ENCODE peak calls at places on chromosomes 4 and X, in eight cellular contexts. U, L, Y, Z, T, V, D and R are unnamed samples.

GRCh38 chrX:15292861-15293260 is 22.6 kb downstream of the ASB11 start:
- DNase-seq in Z (no peak), L (no peak), Y (no peak), V (no peak), T (no peak), U (no peak), D (no peak), R (no peak)

GRCh38 chr4:69718376-69719293 is 41.8 kb downstream of the SULT1B1 start:
- DNase-seq in D (peak), Z (no peak), Y (no peak), L (no peak), T (peak), U (peak), V (no peak), R (peak)

GRCh38 chr4:154626793-154627484 is 14.5 kb upstream of the FGG start:
- DNase-seq in L (peak), D (peak), T (peak), V (peak), Z (no peak), Y (no peak), U (no peak), R (peak)

GRCh38 chr4:10006236-10006603 is 15.1 kb downstream of the SLC2A9 start:
- DNase-seq in Y (no peak), Z (peak), T (peak), V (peak), U (peak), D (peak), L (peak), R (peak)

GRCh38 chr4:8191136-8191747 is 7.8 kb upstream of the SH3TC1 start:
- DNase-seq in T (peak), D (peak), Z (no peak), Y (no peak), V (peak), L (no peak), U (no peak), R (peak)

GRCh38 chr4:14368391-14368790 is 633.9 kb upstream of the CPEB2 start:
- DNase-seq in U (no peak), Y (no peak), V (no peak), Z (no peak), T (no peak), L (no peak), D (no peak), R (no peak)

GRCh38 chr4:185265942-185266341 is 56.5 kb downstream of the SNX25 start:
- DNase-seq in U (no peak), Z (no peak), T (no peak), V (no peak), L (no peak), D (no peak), Y (no peak), R (peak)

GRCh38 chrX:100720301-100720700 is 11.6 kb downstream of the SYTL4 start:
- DNase-seq in L (no peak), V (no peak), Z (no peak), Y (no peak), T (peak), D (peak), U (no peak), R (peak)

GRCh38 chrX:137430301-137430700 is 135.6 kb upstream of the ZIC3 start:
- DNase-seq in D (no peak), L (no peak), T (no peak), Y (no peak), V (no peak), Z (no peak), U (no peak), R (no peak)

GRCh38 chrX:144896323-144896722 is 351.0 kb upstream of the SPANXN1 start:
- DNase-seq in Y (no peak), T (no peak), V (no peak), U (no peak), L (no peak), Z (no peak), D (no peak), R (no peak)

GRCh38 chrX:8033175-8033574 is 106.0 kb upstream of the PNPLA4 start:
- DNase-seq in U (no peak), T (no peak), V (no peak), Y (no peak), Z (no peak), L (no peak), D (no peak), R (no peak)

GRCh38 chr4:5773271-5773555 is 62.2 kb downstream of the EVC start:
- DNase-seq in U (no peak), V (no peak), Y (no peak), T (peak), Z (no peak), L (no peak), D (no peak), R (peak)

GRCh38 chr4:168408620-168409019 is 71.7 kb downstream of the DDX60L start:
- DNase-seq in T (peak), L (peak), D (peak), V (no peak), U (peak), Y (no peak), Z (peak), R (peak)

GRCh38 chr4:54658321-54659093 is 750 bp downstream of the KIT start:
- DNase-seq in Z (no peak), T (peak), U (no peak), Y (no peak), D (peak), V (peak), L (peak), R (peak)

GRCh38 chr4:146472404-146472803 is 49.3 kb downstream of the SLC10A7 start:
- DNase-seq in V (no peak), U (no peak), Z (no peak), L (no peak), T (no peak), D (no peak), Y (no peak), R (no peak)

GRCh38 chr4:171288816-171289432 is 524.3 kb upstream of the GALNTL6 start:
- DNase-seq in D (no peak), V (no peak), Y (no peak), L (no peak), Z (no peak), T (no peak), U (no peak), R (no peak)

GRCh38 chr4:9811796-9812195 is 30.4 kb downstream of the DRD5 start:
- DNase-seq in V (no peak), T (no peak), U (no peak), L (no peak), D (no peak), Z (no peak), Y (no peak), R (no peak)

GRCh38 chr4:97073194-97073593 is 1070.1 kb downstream of the STPG2 start:
- DNase-seq in Y (no peak), U (peak), T (no peak), V (no peak), D (no peak), Z (no peak), L (no peak), R (peak)

GRCh38 chrX:46770006-46770816 is 11.3 kb upstream of the SLC9A7 start:
- DNase-seq in U (no peak), V (no peak), L (no peak), T (peak), D (peak), Z (no peak), Y (no peak), R (peak)

GRCh38 chr4:135371137-135371536 is 1169.5 kb upstream of the PABPC4L start:
- DNase-seq in D (no peak), V (no peak), Z (no peak), T (no peak), L (no peak), Y (no peak), U (no peak), R (no peak)

GRCh38 chr4:126821152-126821551 is 811.6 kb upstream of the INTU start:
- DNase-seq in U (no peak), T (no peak), V (no peak), D (no peak), Y (no peak), L (no peak), Z (no peak), R (no peak)

GRCh38 chr4:184369871-184370270 is 104.5 kb downstream of the IRF2 start:
- DNase-seq in D (peak), V (no peak), L (no peak), U (no peak), Z (no peak), Y (no peak), T (no peak), R (no peak)

GRCh38 chr4:7411896-7412585 is 22.7 kb downstream of the PSAPL1 start:
- DNase-seq in T (no peak), Z (no peak), Y (no peak), L (no peak), D (no peak), U (no peak), V (peak), R (no peak)

DNA sequence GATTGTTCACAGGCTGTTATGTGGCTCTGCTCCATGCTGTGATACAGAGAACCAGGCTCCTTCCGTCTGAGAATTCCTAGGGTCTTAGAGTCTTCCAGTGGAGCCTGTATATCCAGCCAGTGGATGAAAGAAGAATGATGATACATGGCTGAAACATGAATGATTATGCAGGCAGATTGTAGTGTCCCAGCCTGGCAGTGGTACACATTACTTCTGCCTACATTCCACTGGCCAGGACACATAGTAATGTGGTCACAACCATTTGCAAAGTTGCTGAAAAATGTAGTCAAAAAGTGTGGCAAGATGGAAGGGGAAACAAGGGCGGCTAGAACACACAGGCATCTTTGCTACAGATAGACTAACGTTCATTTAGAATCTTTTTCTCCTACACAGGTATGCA is 4.5 kb upstream of the GBA3 start:
- DNase-seq in L (no peak), U (no peak), Y (no peak), Z (no peak), D (peak), T (peak), V (no peak), R (peak)
- TF ChIP-seq CTCF in L (no peak), U (no peak), Y (no peak), Z (no peak), D (no peak), T (no peak), V (no peak), R (no peak)

DNA sequence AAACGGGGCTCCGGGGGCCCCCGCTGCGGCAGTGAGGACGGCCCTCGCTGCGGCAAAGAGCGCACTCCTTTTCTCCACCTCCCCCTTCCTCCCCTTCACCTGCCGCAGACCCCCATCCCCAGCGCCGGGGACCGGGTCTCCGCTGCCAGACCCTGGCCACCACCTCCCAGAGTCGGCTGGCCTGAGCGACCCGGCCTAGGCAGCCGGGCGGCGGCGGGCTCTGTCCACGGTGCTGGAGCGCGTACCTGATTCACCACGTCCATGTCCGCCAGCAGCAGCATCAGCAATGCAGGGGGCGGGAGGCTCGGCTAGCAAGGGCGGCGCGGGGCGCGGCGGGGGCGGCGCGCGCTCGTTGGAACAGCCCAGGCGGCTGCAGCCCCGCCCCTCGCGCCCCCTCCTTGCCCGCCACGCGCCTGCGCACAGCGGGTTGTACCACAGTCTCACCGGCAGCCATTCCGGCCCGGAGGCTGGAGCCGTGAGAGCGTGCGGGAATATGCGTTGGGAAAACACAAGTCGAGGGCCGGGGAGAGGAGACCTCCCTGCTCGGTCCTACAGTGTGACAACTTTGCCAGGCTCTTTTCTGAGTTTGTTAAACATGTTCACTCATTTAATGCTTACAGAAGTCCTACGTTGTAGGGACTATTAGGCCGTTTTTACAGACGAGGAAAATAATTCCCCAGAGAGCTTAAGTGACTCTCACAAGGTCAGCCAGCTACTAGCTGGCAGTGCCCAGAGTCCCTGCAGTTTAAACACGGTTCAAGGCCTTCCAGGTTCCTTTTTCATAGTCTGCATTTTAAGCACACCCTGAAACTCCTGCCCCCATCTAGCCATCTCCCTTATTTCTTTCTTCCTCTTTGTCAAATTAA is at the start of gene SYP:
- DNase-seq in U (peak), Z (peak), V (peak), D (peak), L (peak), T (peak), Y (peak), R (peak)
- H3K4me3 ChIP-seq in U (peak), Z (peak), V (peak), D (no peak), L (peak), T (peak), Y (peak), R (peak)

DNA sequence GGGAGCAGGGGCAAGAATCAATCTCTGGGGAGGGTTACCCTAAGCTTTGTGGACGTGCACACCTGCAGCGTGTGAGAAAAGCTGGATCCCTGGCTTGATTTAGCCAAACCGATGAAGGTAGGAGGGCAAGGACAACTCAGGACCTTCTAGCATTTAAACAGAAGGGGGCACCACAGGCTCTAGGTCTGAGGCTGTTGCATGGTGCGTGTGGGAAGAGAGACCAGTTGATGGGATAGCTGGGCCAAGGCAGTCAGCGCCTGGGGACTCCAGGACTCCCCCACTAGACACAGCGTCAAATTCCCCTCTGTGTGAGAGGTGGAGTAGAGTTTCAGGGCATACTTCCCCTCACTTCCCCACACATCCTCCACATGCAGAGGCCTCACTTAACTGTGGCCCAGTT is 4.3 kb downstream of the GABRQ start:
- DNase-seq in Z (no peak), L (no peak), Y (no peak), D (peak), T (peak), U (no peak), V (no peak), R (no peak)
- TF ChIP-seq CTCF in Z (peak), L (no peak), Y (no peak), D (peak), T (no peak), U (no peak), V (no peak), R (peak)

GRCh38 chrX:69195197-69195596 is 29.9 kb upstream of the PJA1 start:
- DNase-seq in L (no peak), T (no peak), U (no peak), V (no peak), Y (no peak), Z (no peak), D (no peak), R (no peak)

GRCh38 chrX:69196666-69197065 is 31.4 kb upstream of the PJA1 start:
- DNase-seq in Y (no peak), T (no peak), V (no peak), D (no peak), L (no peak), Z (no peak), U (no peak), R (no peak)

GRCh38 chrX:69192603-69193002 is 27.4 kb upstream of the PJA1 start:
- DNase-seq in T (no peak), U (no peak), L (no peak), V (no peak), Y (no peak), Z (no peak), D (no peak), R (no peak)

GRCh38 chrX:69195810-69196209 is 30.6 kb upstream of the PJA1 start:
- DNase-seq in V (no peak), D (no peak), Y (no peak), Z (no peak), L (no peak), U (no peak), T (no peak), R (no peak)

DNA sequence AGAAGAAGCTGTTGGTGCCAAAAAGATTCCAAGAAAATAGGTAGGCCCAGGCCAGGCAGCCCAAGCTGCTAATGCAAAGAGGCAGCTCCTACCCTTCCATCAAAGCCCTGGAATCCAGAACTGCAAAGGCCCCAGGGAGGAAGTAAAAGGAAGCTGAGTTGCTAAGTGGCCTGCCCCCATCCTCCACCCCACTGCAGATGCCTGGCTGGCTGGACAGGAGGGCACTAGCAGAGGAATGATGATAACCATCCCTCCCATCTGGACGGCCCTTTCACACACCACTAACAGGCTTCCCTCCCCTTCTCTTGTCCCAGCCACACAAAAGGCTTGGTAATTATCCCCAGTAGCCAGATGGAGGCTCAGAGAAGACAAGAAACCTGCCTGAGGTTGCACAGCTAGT is 32.4 kb upstream of the PJA1 start:
- DNase-seq in D (no peak), V (no peak), T (no peak), L (no peak), Z (no peak), Y (no peak), U (no peak), R (no peak)
- H3K4me3 ChIP-seq in D (no peak), V (no peak), T (no peak), L (no peak), Z (no peak), Y (no peak), U (no peak), R (no peak)

DNA sequence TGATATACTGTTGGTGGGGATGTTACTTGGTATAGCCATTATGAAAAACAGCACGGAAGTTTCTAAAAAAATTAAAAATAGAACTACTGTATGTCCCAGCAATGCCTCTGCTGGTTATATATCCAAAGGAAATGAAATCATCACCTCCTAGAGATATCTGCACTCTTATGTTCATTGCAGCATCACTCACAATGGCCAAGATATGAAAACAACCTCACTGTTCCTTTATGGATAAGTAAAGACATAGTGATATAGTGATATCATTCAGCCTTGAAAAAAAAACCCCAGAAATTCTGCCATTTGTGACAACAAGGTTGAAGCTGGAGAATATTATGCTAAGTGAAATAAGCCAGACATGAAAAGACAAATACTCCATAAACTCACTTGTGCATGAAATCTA is 543.8 kb upstream of the SLIT2 start:
- DNase-seq in L (no peak), V (no peak), Y (no peak), U (no peak), Z (no peak), T (peak), D (peak), R (no peak)
- TF ChIP-seq CTCF in L (no peak), V (no peak), Y (no peak), U (no peak), Z (no peak), T (no peak), D (no peak), R (no peak)